ENCODE peak calls at places on chromosomes 11 and 22, in five cellular contexts. A is AG08395; F is activated naive CD4-positive, alpha-beta T cell treated with anti-CD3 and anti-CD28 coated beads for 36 hours; B is NCI-H748 treated with DMSO at 0.1 percent for 48 hours; O is NCI-H1105 treated with DMSO at 0.1 percent for 48 hours. R is an unnamed sample.

GRCh38 chr22:45819305-45819704 is 147.7 kb downstream of the ATXN10 start:
- DNase-seq in A (no peak), O (no peak), B (no peak), F (no peak), R (no peak)

GRCh38 chr11:62919898-62920640 is 1.1 kb downstream of the CHRM1 start:
- DNase-seq in O (no peak), F (no peak), B (no peak), A (no peak), R (no peak)

GRCh38 chr11:132347156-132348090 is 977.0 kb downstream of the NTM start:
- DNase-seq in O (no peak), A (no peak), F (no peak), B (no peak), R (no peak)

GRCh38 chr11:61797263-61797944 is 4.7 kb downstream of the FEN1 start:
- DNase-seq in B (peak; percentile 61), F (peak; percentile 86), O (peak; percentile 75), A (peak; percentile 79), R (peak; percentile 70)

GRCh38 chr11:10327254-10327653 is 22.4 kb downstream of the ADM start:
- DNase-seq in F (no peak), B (no peak), A (no peak), O (no peak), R (no peak)

GRCh38 chr22:28015676-28016601 is 96.9 kb upstream of the PITPNB start:
- DNase-seq in O (no peak), F (no peak), B (no peak), A (peak; percentile 49), R (no peak)

GRCh38 chr22:35510481-35510934 is 30.1 kb upstream of the RASD2 start:
- DNase-seq in F (no peak), B (no peak), O (no peak), A (no peak), R (no peak)

GRCh38 chr11:22670803-22671202 is 4.4 kb downstream of the GAS2 start:
- DNase-seq in O (peak; percentile 24), B (peak; percentile 15), A (no peak), F (no peak), R (no peak)

GRCh38 chr22:47623740-47624103 is 861.3 kb downstream of the TBC1D22A start:
- DNase-seq in F (no peak), O (no peak), A (no peak), B (no peak), R (no peak)

GRCh38 chr11:45802531-45803317 is 2.2 kb upstream of the SLC35C1 start:
- DNase-seq in A (no peak), B (no peak), F (no peak), O (no peak), R (no peak)

GRCh38 chr11:122756417-122756816 is 81.9 kb upstream of the CRTAM start:
- DNase-seq in B (no peak), A (no peak), O (no peak), F (peak; percentile 51), R (peak; percentile 67)

GRCh38 chr11:32358729-32359128 is 76.6 kb downstream of the WT1 start:
- DNase-seq in A (no peak), F (no peak), B (no peak), O (no peak), R (no peak)

R was measured in immature natural killer cell.